ENCODE peak calls at places on chromosomes 4 and X, in seven cellular contexts. One of them, this sample, is unnamed.
A peak's percentile ranks its signal among the peaks of the same experiment; 100 is the strongest.

GRCh38 chr4:173514641-173515217 is 15.3 kb downstream of the HAND2 start:
- DNase-seq in GM23338: peak; percentile 22
- DNase-seq in naive B cell: no peak
- DNase-seq in KG1: no peak
- DNase-seq in NCI-H1105 treated with DMSO at 0.1 percent for 48 hours: no peak
- DNase-seq in NB4: no peak
- DNase-seq in GM23248: no peak
- DNase-seq in this sample: no peak

GRCh38 chr4:146095091-146095690 is 80.3 kb upstream of the LSM6 start:
- DNase-seq in GM23338: peak; percentile 88
- DNase-seq in KG1: no peak
- DNase-seq in NB4: peak; percentile 50
- DNase-seq in GM23248: peak; percentile 68
- DNase-seq in naive B cell: no peak
- DNase-seq in NCI-H1105 treated with DMSO at 0.1 percent for 48 hours: peak; percentile 44
- DNase-seq in this sample: no peak

GRCh38 chr4:140359571-140360427 is 13.6 kb upstream of the SCOC start:
- DNase-seq in GM23248: peak; percentile 85
- DNase-seq in KG1: peak; percentile 74
- DNase-seq in GM23338: peak; percentile 97
- DNase-seq in naive B cell: peak; percentile 77
- DNase-seq in NCI-H1105 treated with DMSO at 0.1 percent for 48 hours: peak; percentile 79
- DNase-seq in NB4: peak; percentile 85
- DNase-seq in this sample: peak; percentile 59

GRCh38 chr4:89800527-89801103 is 36.3 kb downstream of the SNCA start:
- DNase-seq in naive B cell: no peak
- DNase-seq in GM23338: no peak
- DNase-seq in GM23248: no peak
- DNase-seq in KG1: no peak
- DNase-seq in NB4: no peak
- DNase-seq in NCI-H1105 treated with DMSO at 0.1 percent for 48 hours: no peak
- DNase-seq in this sample: no peak

GRCh38 chrX:12080265-12080664 is 58.0 kb upstream of the FRMPD4 start:
- DNase-seq in NB4: peak; percentile 29
- DNase-seq in GM23338: peak; percentile 72
- DNase-seq in KG1: no peak
- DNase-seq in NCI-H1105 treated with DMSO at 0.1 percent for 48 hours: peak; percentile 48
- DNase-seq in naive B cell: peak; percentile 6
- DNase-seq in GM23248: peak; percentile 25
- DNase-seq in this sample: no peak

GRCh38 chr4:139761461-139761860 is 95.8 kb downstream of the MGST2 start:
- DNase-seq in KG1: no peak
- DNase-seq in GM23248: peak; percentile 58
- DNase-seq in naive B cell: peak; percentile 24
- DNase-seq in NCI-H1105 treated with DMSO at 0.1 percent for 48 hours: no peak
- DNase-seq in GM23338: peak; percentile 74
- DNase-seq in NB4: peak; percentile 67
- DNase-seq in this sample: no peak

GRCh38 chrX:147890766-147891165 is 21.0 kb upstream of the FMR1 start:
- DNase-seq in GM23338: no peak
- DNase-seq in KG1: no peak
- DNase-seq in naive B cell: no peak
- DNase-seq in GM23248: no peak
- DNase-seq in NCI-H1105 treated with DMSO at 0.1 percent for 48 hours: no peak
- DNase-seq in NB4: no peak
- DNase-seq in this sample: no peak

GRCh38 chr4:57094482-57095223 is 15.5 kb downstream of the IGFBP7 start:
- DNase-seq in KG1: no peak
- DNase-seq in GM23248: peak; percentile 95
- DNase-seq in naive B cell: no peak
- DNase-seq in GM23338: no peak
- DNase-seq in NCI-H1105 treated with DMSO at 0.1 percent for 48 hours: no peak
- DNase-seq in NB4: no peak
- DNase-seq in this sample: no peak

GRCh38 chr4:184376136-184376838 is 98.1 kb downstream of the IRF2 start:
- DNase-seq in GM23338: peak; percentile 25
- DNase-seq in NB4: no peak
- DNase-seq in NCI-H1105 treated with DMSO at 0.1 percent for 48 hours: no peak
- DNase-seq in KG1: no peak
- DNase-seq in naive B cell: no peak
- DNase-seq in GM23248: no peak
- DNase-seq in this sample: no peak

GRCh38 chrX:136646602-136647239 is 1.2 kb upstream of the CD40LG start:
- DNase-seq in GM23338: no peak
- DNase-seq in KG1: no peak
- DNase-seq in NCI-H1105 treated with DMSO at 0.1 percent for 48 hours: no peak
- DNase-seq in naive B cell: no peak
- DNase-seq in NB4: no peak
- DNase-seq in GM23248: no peak
- DNase-seq in this sample: no peak

GRCh38 chr4:21992330-21992729 is 43.8 kb upstream of the KCNIP4 start:
- DNase-seq in GM23248: peak; percentile 57
- DNase-seq in GM23338: no peak
- DNase-seq in naive B cell: no peak
- DNase-seq in NB4: no peak
- DNase-seq in NCI-H1105 treated with DMSO at 0.1 percent for 48 hours: no peak
- DNase-seq in KG1: no peak
- DNase-seq in this sample: no peak

GRCh38 chrX:107135076-107135964 is 16.7 kb upstream of the RBM41 start:
- DNase-seq in NB4: peak; percentile 76
- DNase-seq in KG1: no peak
- DNase-seq in naive B cell: no peak
- DNase-seq in NCI-H1105 treated with DMSO at 0.1 percent for 48 hours: no peak
- DNase-seq in GM23338: no peak
- DNase-seq in GM23248: peak; percentile 67
- DNase-seq in this sample: no peak

GRCh38 chr4:29565256-29565655 is 1154.9 kb upstream of the PCDH7 start:
- DNase-seq in naive B cell: no peak
- DNase-seq in GM23248: no peak
- DNase-seq in KG1: no peak
- DNase-seq in GM23338: no peak
- DNase-seq in NB4: no peak
- DNase-seq in NCI-H1105 treated with DMSO at 0.1 percent for 48 hours: no peak
- DNase-seq in this sample: no peak

GRCh38 chr4:156378053-156378665 is 424.5 kb upstream of the CTSO start:
- DNase-seq in NCI-H1105 treated with DMSO at 0.1 percent for 48 hours: peak; percentile 2
- DNase-seq in naive B cell: no peak
- DNase-seq in GM23338: peak; percentile 71
- DNase-seq in NB4: peak; percentile 45
- DNase-seq in GM23248: peak; percentile 43
- DNase-seq in KG1: no peak
- DNase-seq in this sample: no peak

GRCh38 chrX:134255555-134255954 is 18.6 kb downstream of the CCDC160 start:
- DNase-seq in KG1: no peak
- DNase-seq in GM23248: no peak
- DNase-seq in NCI-H1105 treated with DMSO at 0.1 percent for 48 hours: no peak
- DNase-seq in naive B cell: no peak
- DNase-seq in NB4: no peak
- DNase-seq in GM23338: no peak
- DNase-seq in this sample: no peak

GRCh38 chrX:47190445-47191269 is 3.0 kb upstream of the UBA1 start:
- DNase-seq in KG1: peak; percentile 51
- DNase-seq in GM23248: peak; percentile 91
- DNase-seq in naive B cell: peak; percentile 84
- DNase-seq in NCI-H1105 treated with DMSO at 0.1 percent for 48 hours: peak; percentile 89
- DNase-seq in NB4: peak; percentile 95
- DNase-seq in GM23338: peak; percentile 93
- DNase-seq in this sample: peak; percentile 87

GRCh38 chr4:1376391-1376840 is 29.4 kb downstream of the UVSSA start:
- DNase-seq in naive B cell: no peak
- DNase-seq in KG1: no peak
- DNase-seq in NCI-H1105 treated with DMSO at 0.1 percent for 48 hours: no peak
- DNase-seq in GM23338: no peak
- DNase-seq in NB4: no peak
- DNase-seq in GM23248: no peak
- DNase-seq in this sample: peak; percentile 24

GRCh38 chr4:141457653-141458052 is 178.7 kb upstream of the IL15 start:
- DNase-seq in naive B cell: no peak
- DNase-seq in GM23248: no peak
- DNase-seq in KG1: no peak
- DNase-seq in GM23338: no peak
- DNase-seq in NB4: no peak
- DNase-seq in NCI-H1105 treated with DMSO at 0.1 percent for 48 hours: peak; percentile 11
- DNase-seq in this sample: no peak

GRCh38 chr4:76905521-76905920 is 7.6 kb upstream of the SOWAHB start:
- DNase-seq in GM23338: no peak
- DNase-seq in GM23248: peak; percentile 47
- DNase-seq in KG1: no peak
- DNase-seq in NCI-H1105 treated with DMSO at 0.1 percent for 48 hours: no peak
- DNase-seq in naive B cell: no peak
- DNase-seq in NB4: no peak
- DNase-seq in this sample: no peak

GRCh38 chr4:124028172-124028571 is 631.6 kb downstream of the SPRY1 start:
- DNase-seq in NCI-H1105 treated with DMSO at 0.1 percent for 48 hours: no peak
- DNase-seq in GM23338: no peak
- DNase-seq in GM23248: no peak
- DNase-seq in naive B cell: no peak
- DNase-seq in NB4: no peak
- DNase-seq in KG1: no peak
- DNase-seq in this sample: no peak

GRCh38 chrX:70426286-70427278 is 3.5 kb downstream of the GDPD2 start:
- DNase-seq in KG1: no peak
- DNase-seq in NB4: no peak
- DNase-seq in naive B cell: no peak
- DNase-seq in NCI-H1105 treated with DMSO at 0.1 percent for 48 hours: no peak
- DNase-seq in GM23338: no peak
- DNase-seq in GM23248: no peak
- DNase-seq in this sample: no peak